ENCODE peak calls at places on chromosomes 4 and X, in ten cellular contexts. K is stromal cell of bone marrow, G is WTC11, I is fibroblast of lung, H is T-cell, R is T-helper 2 cell, F is AG08395, O is RWPE1, E is T-helper 1 cell, Z is GM13976. S is an unnamed sample.

GRCh38 chr4:20464381-20464780 is 212.7 kb downstream of the SLIT2 start:
- DNase-seq in G (no peak), E (no peak), R (no peak), K (peak), F (peak), Z (no peak), I (peak), O (peak), H (no peak), S (no peak)

GRCh38 chr4:184349283-184350039 is 124.9 kb downstream of the IRF2 start:
- DNase-seq in R (no peak), E (no peak), Z (no peak), G (no peak), K (no peak), H (no peak), F (no peak), O (no peak), I (no peak), S (no peak)

GRCh38 chr4:98617358-98618047 is 40.9 kb downstream of the TSPAN5 start:
- DNase-seq in F (no peak), H (no peak), O (no peak), G (no peak), E (no peak), I (no peak), K (no peak), R (no peak), Z (no peak), S (no peak)

GRCh38 chr4:123807187-123807586 is 410.6 kb downstream of the SPRY1 start:
- DNase-seq in G (no peak), R (no peak), O (no peak), E (no peak), I (no peak), F (no peak), Z (no peak), K (no peak), H (no peak), S (no peak)

GRCh38 chr4:168832746-168833575 is 177.1 kb downstream of the CBR4 start:
- DNase-seq in I (no peak), K (no peak), Z (peak), O (peak), G (peak), F (peak), H (no peak), E (peak), R (no peak), S (peak)

GRCh38 chrX:109360301-109360700 is 121.6 kb downstream of the GUCY2F start:
- DNase-seq in R (no peak), E (no peak), Z (no peak), F (no peak), O (no peak), G (no peak), I (no peak), K (no peak), H (no peak), S (no peak)

GRCh38 chr4:80767944-80768343 is 262.6 kb upstream of the BMP3 start:
- DNase-seq in F (peak), G (no peak), E (no peak), Z (no peak), K (no peak), O (peak), R (no peak), I (no peak), H (no peak), S (no peak)

GRCh38 chr4:113179996-113180395 is 130.5 kb downstream of the ANK2 start:
- DNase-seq in R (no peak), H (no peak), I (peak), F (peak), O (no peak), E (no peak), K (peak), Z (no peak), G (no peak), S (no peak)

GRCh38 chr4:98626350-98626749 is 32.1 kb downstream of the TSPAN5 start:
- DNase-seq in F (peak), H (no peak), G (peak), I (peak), R (no peak), E (no peak), K (peak), Z (no peak), O (peak), S (no peak)

GRCh38 chr4:34371676-34372075 is 1872.6 kb downstream of the ARAP2 start:
- DNase-seq in R (no peak), Z (no peak), E (no peak), K (no peak), G (no peak), H (no peak), F (no peak), O (no peak), I (no peak), S (no peak)

GRCh38 chr4:43337707-43338106 is 445.2 kb downstream of the GRXCR1 start:
- DNase-seq in H (no peak), F (peak), K (no peak), G (no peak), E (no peak), R (no peak), O (peak), I (peak), Z (no peak), S (no peak)

GRCh38 chr4:89518259-89518658 is 210.7 kb upstream of the GPRIN3 start:
- DNase-seq in I (no peak), K (no peak), G (no peak), R (no peak), O (no peak), E (no peak), F (no peak), H (no peak), Z (no peak), S (no peak)

GRCh38 chr4:52950226-52950625 is 88.1 kb downstream of the RASL11B start:
- DNase-seq in H (no peak), R (no peak), O (no peak), G (peak), K (no peak), E (no peak), I (no peak), F (no peak), Z (no peak), S (no peak)

GRCh38 chr4:44495136-44495535 is 46.5 kb upstream of the KCTD8 start:
- DNase-seq in Z (no peak), K (no peak), R (no peak), I (no peak), H (no peak), O (no peak), E (no peak), F (no peak), G (no peak), S (no peak)

GRCh38 chrX:154096140-154097002 is 1.1 kb downstream of the MECP2 start:
- DNase-seq in H (no peak), R (no peak), F (peak), K (peak), G (no peak), Z (peak), E (no peak), O (no peak), I (peak), S (no peak)

GRCh38 chr4:151719045-151719743 is 41.6 kb downstream of the GATB start:
- DNase-seq in K (no peak), E (no peak), H (no peak), F (no peak), I (no peak), R (no peak), G (no peak), O (no peak), Z (no peak), S (no peak)